ENCODE peak calls at places on chromosomes 13 and 19, in four cellular contexts. R is progenitor cell of endocrine pancreas, Y is aorta, H is upper lobe of right lung. A is an unnamed sample.

GRCh38 chr19:1172353-1173159 is 1.5 kb downstream of the SBNO2 start:
- DNase-seq in R (no peak), Y (peak), H (peak), A (no peak)

GRCh38 chr19:51702103-51702753 is 9.1 kb downstream of the SPACA6 start:
- DNase-seq in R (peak), Y (peak), H (peak), A (peak)

GRCh38 chr13:94389544-94390351 is 89.7 kb downstream of the DCT start:
- DNase-seq in R (no peak), Y (no peak), H (no peak), A (no peak)

GRCh38 chr13:26325876-26326275 is 71.9 kb downstream of the CDK8 start:
- DNase-seq in R (no peak), Y (no peak), H (no peak), A (no peak)

GRCh38 chr19:50835785-50836542 is 2.6 kb upstream of the KLK15 start:
- DNase-seq in R (peak), Y (peak), H (peak), A (peak)

GRCh38 chr13:26946675-26947342 is 186.2 kb upstream of the GPR12 start:
- DNase-seq in R (no peak), Y (no peak), H (no peak), A (no peak)

GRCh38 chr19:14959263-14959662 is 18.0 kb downstream of the OR7C2 start:
- DNase-seq in R (no peak), Y (no peak), H (no peak), A (no peak)

GRCh38 chr19:17450264-17451075 is 2.0 kb upstream of the TMEM221 start:
- DNase-seq in R (no peak), Y (no peak), H (no peak), A (no peak)

GRCh38 chr13:37484056-37484455 is 114.5 kb downstream of the POSTN start:
- DNase-seq in R (no peak), Y (no peak), H (no peak), A (no peak)

GRCh38 chr19:2653717-2654584 is 48.5 kb downstream of the GNG7 start:
- DNase-seq in R (no peak), Y (no peak), H (no peak), A (no peak)

GRCh38 chr19:13827656-13828055 is 32.4 kb downstream of the ZSWIM4 start:
- DNase-seq in R (no peak), Y (no peak), H (no peak), A (no peak)

GRCh38 chr19:1968279-1969175 is 27.6 kb downstream of the CSNK1G2 start:
- DNase-seq in R (no peak), Y (no peak), H (no peak), A (no peak)

GRCh38 chr13:34217343-34218094 is 399.6 kb downstream of the RFC3 start:
- DNase-seq in R (no peak), Y (no peak), H (no peak), A (no peak)

GRCh38 chr13:49643003-49643651 is 14.8 kb downstream of the ARL11 start:
- DNase-seq in R (no peak), Y (no peak), H (no peak), A (no peak)

A was measured in left ventricle myocardium inferior.